ENCODE peak calls at places on chromosome 4, in ten cellular contexts. B, O, Q, Z, Y, J, M, E, I and D are unnamed samples.

GRCh38 chr4:139560396-139561084 is 4.5 kb upstream of the SETD7 start:
- DNase-seq in B (peak; percentile 35), O (no peak), Q (no peak), Z (no peak), Y (no peak), J (no peak), M (peak; percentile 14), E (no peak), I (no peak), D (no peak)

GRCh38 chr4:155734951-155735350 is 23.9 kb upstream of the GUCY1B1 start:
- DNase-seq in B (no peak), O (no peak), Q (no peak), Z (no peak), Y (no peak), J (no peak), M (no peak), E (no peak), I (no peak), D (no peak)

GRCh38 chr4:71184195-71184781 is 154.5 kb upstream of the SLC4A4 start:
- DNase-seq in B (peak; percentile 38), O (peak; percentile 37), Q (peak; percentile 25), Z (peak; percentile 48), Y (peak; percentile 87), J (no peak), M (peak; percentile 12), E (peak; percentile 73), I (peak; percentile 59), D (no peak)

GRCh38 chr4:71607780-71608673 is 175.9 kb downstream of the GC start:
- DNase-seq in B (no peak), O (no peak), Q (no peak), Z (no peak), Y (peak; percentile 57), J (no peak), M (no peak), E (peak; percentile 12), I (no peak), D (no peak)

GRCh38 chr4:133320576-133321170 is 171.6 kb downstream of the PCDH10 start:
- DNase-seq in B (peak; percentile 43), O (no peak), Q (no peak), Z (no peak), Y (peak; percentile 64), J (no peak), M (no peak), E (peak; percentile 68), I (no peak), D (no peak)

GRCh38 chr4:155679343-155679742 is 12.7 kb downstream of the GUCY1A1 start:
- DNase-seq in B (no peak), O (no peak), Q (peak; percentile 20), Z (no peak), Y (peak; percentile 29), J (peak; percentile 78), M (peak; percentile 15), E (peak; percentile 46), I (peak; percentile 77), D (no peak)

GRCh38 chr4:41256740-41257256 is at the start of gene UCHL1:
- DNase-seq in B (peak; percentile 97), O (no peak), Q (no peak), Z (peak; percentile 15), Y (peak; percentile 93), J (peak; percentile 66), M (peak; percentile 17), E (peak; percentile 76), I (no peak), D (peak; percentile 81)

GRCh38 chr4:156638925-156639605 is 332.5 kb downstream of the PDGFC start:
- DNase-seq in B (no peak), O (no peak), Q (no peak), Z (no peak), Y (peak; percentile 62), J (no peak), M (no peak), E (no peak), I (no peak), D (no peak)

GRCh38 chr4:80740375-80740774 is 290.1 kb upstream of the BMP3 start:
- DNase-seq in B (no peak), O (no peak), Q (no peak), Z (no peak), Y (no peak), J (no peak), M (no peak), E (no peak), I (no peak), D (no peak)

GRCh38 chr4:2063557-2064275 is 4.6 kb downstream of the NAT8L start:
- DNase-seq in B (no peak), O (no peak), Q (no peak), Z (no peak), Y (no peak), J (no peak), M (no peak), E (no peak), I (no peak), D (no peak)
- H3K27me3 ChIP-seq in B (no peaks in the 10 kb centered on the region), O (no peaks in the 10 kb centered on the region), Q (peaks cover 33% of the 10 kb centered on the region), Z (no peaks in the 10 kb centered on the region), Y (peaks cover 20% of the 10 kb centered on the region), J (peaks cover 43% of the 10 kb centered on the region), M (peaks cover 25% of the 10 kb centered on the region), E (peaks cover 8% of the 10 kb centered on the region), I (peaks cover 2% of the 10 kb centered on the region), D (no peaks in the 10 kb centered on the region)

GRCh38 chr4:169246957-169247396 is 23.8 kb downstream of the SH3RF1 start:
- DNase-seq in B (no peak), O (no peak), Q (no peak), Z (no peak), Y (no peak), J (no peak), M (no peak), E (no peak), I (no peak), D (no peak)
- H3K4me1 ChIP-seq in B (peaks cover 19% of the 10 kb centered on the region), O (no peaks in the 10 kb centered on the region), Q (peaks cover 43% of the 10 kb centered on the region), Z (peaks cover 46% of the 10 kb centered on the region), Y (peaks cover 33% of the 10 kb centered on the region), J (no peaks in the 10 kb centered on the region), M (peaks cover 41% of the 10 kb centered on the region), E (peaks cover 32% of the 10 kb centered on the region), I (peaks cover 26% of the 10 kb centered on the region), D (peaks cover 15% of the 10 kb centered on the region)

GRCh38 chr4:30720021-30720655 is at the start of gene PCDH7:
- DNase-seq in B (no peak), O (no peak), Q (peak; percentile 24), Z (no peak), Y (peak; percentile 82), J (peak; percentile 77), M (peak; percentile 28), E (peak; percentile 66), I (no peak), D (peak; percentile 82)

GRCh38 chr4:30720656-30721352 is 635 bp downstream of the PCDH7 start:
- DNase-seq in B (peak; percentile 63), O (no peak), Q (peak; percentile 14), Z (peak; percentile 18), Y (peak; percentile 75), J (peak; percentile 73), M (peak; percentile 18), E (peak; percentile 52), I (no peak), D (peak; percentile 83)

GRCh38 chr4:30718021-30718888 is 1.9 kb upstream of the PCDH7 start:
- DNase-seq in B (peak; percentile 37), O (no peak), Q (peak; percentile 29), Z (no peak), Y (peak; percentile 82), J (peak; percentile 83), M (peak; percentile 39), E (peak; percentile 73), I (no peak), D (peak; percentile 90)

GRCh38 chr4:30718889-30719252 is 1.3 kb upstream of the PCDH7 start:
- DNase-seq in B (no peak), O (no peak), Q (peak; percentile 10), Z (no peak), Y (peak; percentile 64), J (no peak), M (no peak), E (peak; percentile 39), I (no peak), D (peak; percentile 53)

DNA sequence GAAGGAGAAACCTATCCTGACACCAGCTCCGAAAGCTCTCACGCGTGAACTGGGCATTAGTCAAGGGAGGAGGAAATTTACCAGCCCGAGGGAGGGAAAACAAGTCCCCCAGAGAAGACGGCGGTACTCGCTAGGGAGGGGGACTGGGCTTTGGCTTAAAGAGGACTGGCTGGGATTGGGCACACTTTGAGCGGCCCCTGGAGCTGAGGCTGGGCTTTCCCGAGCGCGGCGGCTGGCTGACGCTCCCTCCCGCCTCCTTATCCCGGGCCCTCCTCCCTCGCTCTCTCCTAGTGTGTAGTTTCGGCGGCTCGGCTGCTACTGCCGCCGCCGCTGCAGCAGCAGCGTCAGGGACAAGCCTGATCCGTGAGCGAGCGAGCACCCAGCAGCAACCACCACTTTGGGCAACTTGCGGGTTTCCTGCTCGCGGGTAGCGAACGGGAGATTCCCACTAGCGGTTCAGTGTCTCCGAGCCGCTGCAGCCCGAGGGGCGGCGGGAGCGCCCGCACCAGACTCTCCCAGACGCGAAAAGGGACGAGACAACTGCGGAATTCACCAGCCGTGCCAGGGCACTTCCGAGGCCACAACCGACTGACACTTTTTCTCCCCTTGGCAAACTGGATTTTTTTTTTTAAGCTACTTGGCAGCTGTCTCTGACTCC is 677 bp upstream of the PCDH7 start:
- DNase-seq in B (peak; percentile 64), O (no peak), Q (peak; percentile 52), Z (peak; percentile 20), Y (peak; percentile 91), J (peak; percentile 86), M (peak; percentile 53), E (peak; percentile 76), I (no peak), D (peak; percentile 88)
- H3K27me3 ChIP-seq in B (peaks cover 8% of the 10 kb centered on the region), O (peaks cover 6% of the 10 kb centered on the region), Q (peaks cover 65% of the 10 kb centered on the region), Z (peaks cover 35% of the 10 kb centered on the region), Y (peaks cover 9% of the 10 kb centered on the region), J (no peaks in the 10 kb centered on the region), M (peaks cover 51% of the 10 kb centered on the region), E (no peaks in the 10 kb centered on the region), I (no peaks in the 10 kb centered on the region), D (no peaks in the 10 kb centered on the region)

GRCh38 chr4:7874838-7875237 is 64.8 kb downstream of the AFAP1 start:
- DNase-seq in B (no peak), O (no peak), Q (no peak), Z (no peak), Y (no peak), J (no peak), M (no peak), E (no peak), I (no peak), D (no peak)

GRCh38 chr4:7878323-7878722 is 61.3 kb downstream of the AFAP1 start:
- DNase-seq in B (no peak), O (no peak), Q (no peak), Z (no peak), Y (no peak), J (peak; percentile 33), M (no peak), E (no peak), I (no peak), D (no peak)

GRCh38 chr4:7879127-7879526 is 60.5 kb downstream of the AFAP1 start:
- DNase-seq in B (no peak), O (no peak), Q (no peak), Z (no peak), Y (no peak), J (peak; percentile 30), M (no peak), E (no peak), I (no peak), D (no peak)

GRCh38 chr4:7876096-7876993 is 63.3 kb downstream of the AFAP1 start:
- DNase-seq in B (peak; percentile 83), O (no peak), Q (no peak), Z (no peak), Y (no peak), J (peak; percentile 72), M (no peak), E (no peak), I (no peak), D (peak; percentile 63)

DNA sequence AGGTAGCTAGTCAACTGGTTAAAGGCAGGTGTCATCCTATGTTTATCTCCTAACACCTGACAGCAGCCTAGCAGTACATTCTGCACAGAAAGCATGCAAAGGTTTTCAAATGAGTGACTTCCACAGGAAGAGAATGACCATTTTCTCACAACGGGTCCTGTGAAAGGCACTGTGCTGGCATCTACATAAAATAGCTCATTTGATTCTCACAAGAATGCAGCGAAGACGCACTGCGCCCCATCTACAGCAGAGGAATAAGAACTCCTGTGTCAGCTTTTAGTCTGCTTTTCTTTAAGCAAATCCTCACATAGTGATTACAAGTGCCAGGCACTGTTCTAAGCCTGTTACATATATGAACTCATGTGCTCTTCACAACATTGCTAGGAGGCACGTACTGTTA is 62.5 kb downstream of the AFAP1 start:
- DNase-seq in B (no peak), O (no peak), Q (no peak), Z (no peak), Y (no peak), J (peak; percentile 50), M (no peak), E (no peak), I (no peak), D (no peak)
- H3K4me1 ChIP-seq in B (peaks cover 47% of the 10 kb centered on the region), O (peaks cover 23% of the 10 kb centered on the region), Q (peaks cover 53% of the 10 kb centered on the region), Z (peaks cover 16% of the 10 kb centered on the region), Y (peaks cover 46% of the 10 kb centered on the region), J (peaks cover 63% of the 10 kb centered on the region), M (peaks cover under 1% of the 10 kb centered on the region), E (peaks cover 8% of the 10 kb centered on the region), I (peaks cover 8% of the 10 kb centered on the region), D (peaks cover 3% of the 10 kb centered on the region)